ENCODE peak calls at places on chromosomes 4 and X, in five cellular contexts. One of them, this sample, is unnamed.

GRCh38 chr4:104519588-104519987 is 24.9 kb upstream of the CXXC4 start:
- DNase-seq in heart left ventricle: no peak
- DNase-seq in IMR-90: no peak
- DNase-seq in ovary: no peak
- DNase-seq in adrenal gland: no peak
- DNase-seq in this sample: no peak

GRCh38 chr4:108775921-108776320 is 13.1 kb upstream of the ETNPPL start:
- DNase-seq in heart left ventricle: no peak
- DNase-seq in IMR-90: no peak
- DNase-seq in ovary: no peak
- DNase-seq in adrenal gland: no peak
- DNase-seq in this sample: no peak

GRCh38 chr4:184845367-184846011 is 19.7 kb upstream of the ACSL1 start:
- DNase-seq in heart left ventricle: no peak
- DNase-seq in IMR-90: peak
- DNase-seq in ovary: no peak
- DNase-seq in adrenal gland: no peak
- DNase-seq in this sample: no peak

GRCh38 chrX:121093011-121093410 is 45.6 kb downstream of the GLUD2 start:
- DNase-seq in heart left ventricle: no peak
- DNase-seq in IMR-90: no peak
- DNase-seq in ovary: no peak
- DNase-seq in adrenal gland: no peak
- DNase-seq in this sample: no peak

GRCh38 chr4:74158561-74159396 is 861 bp downstream of the MTHFD2L start:
- DNase-seq in heart left ventricle: no peak
- DNase-seq in IMR-90: peak
- DNase-seq in ovary: no peak
- DNase-seq in adrenal gland: no peak
- DNase-seq in this sample: no peak

GRCh38 chr4:156977435-156978160 is 6.0 kb upstream of the PDGFC start:
- DNase-seq in heart left ventricle: no peak
- DNase-seq in IMR-90: peak
- DNase-seq in ovary: no peak
- DNase-seq in adrenal gland: no peak
- DNase-seq in this sample: no peak

GRCh38 chr4:89755210-89755609 is 81.8 kb downstream of the SNCA start:
- DNase-seq in heart left ventricle: no peak
- DNase-seq in IMR-90: no peak
- DNase-seq in ovary: no peak
- DNase-seq in adrenal gland: no peak
- DNase-seq in this sample: no peak

GRCh38 chr4:139625487-139625886 is 40.1 kb upstream of the MGST2 start:
- DNase-seq in heart left ventricle: no peak
- DNase-seq in IMR-90: no peak
- DNase-seq in ovary: no peak
- DNase-seq in adrenal gland: no peak
- DNase-seq in this sample: no peak

GRCh38 chrX:41236629-41237028 is 97.3 kb upstream of the DDX3X start:
- DNase-seq in heart left ventricle: no peak
- DNase-seq in IMR-90: no peak
- DNase-seq in ovary: no peak
- DNase-seq in adrenal gland: no peak
- DNase-seq in this sample: no peak

GRCh38 chrX:14916017-14916674 is 42.9 kb downstream of the MOSPD2 start:
- DNase-seq in heart left ventricle: no peak
- DNase-seq in IMR-90: peak
- DNase-seq in ovary: no peak
- DNase-seq in adrenal gland: peak
- DNase-seq in this sample: no peak

GRCh38 chrX:154398668-154399526 is 720 bp downstream of the RPL10 start:
- DNase-seq in heart left ventricle: peak
- DNase-seq in IMR-90: peak
- DNase-seq in ovary: peak
- DNase-seq in adrenal gland: peak
- DNase-seq in this sample: no peak

GRCh38 chr4:41432889-41433288 is 105.1 kb upstream of the LIMCH1 start:
- DNase-seq in heart left ventricle: no peak
- DNase-seq in IMR-90: peak
- DNase-seq in ovary: no peak
- DNase-seq in adrenal gland: no peak
- DNase-seq in this sample: no peak

GRCh38 chr4:138865765-138866164 is 149.8 kb upstream of the NOCT start:
- DNase-seq in heart left ventricle: no peak
- DNase-seq in IMR-90: no peak
- DNase-seq in ovary: no peak
- DNase-seq in adrenal gland: no peak
- DNase-seq in this sample: no peak

GRCh38 chr4:15410750-15411149 is 17.1 kb upstream of the C1QTNF7 start:
- DNase-seq in heart left ventricle: no peak
- DNase-seq in IMR-90: no peak
- DNase-seq in ovary: no peak
- DNase-seq in adrenal gland: peak
- DNase-seq in this sample: no peak

GRCh38 chrX:73563740-73564073 is 710 bp downstream of the CHIC1 start:
- DNase-seq in heart left ventricle: no peak
- DNase-seq in IMR-90: no peak
- DNase-seq in ovary: no peak
- DNase-seq in adrenal gland: no peak
- DNase-seq in this sample: no peak

GRCh38 chr4:19156786-19157185 is 1094.9 kb upstream of the SLIT2 start:
- DNase-seq in heart left ventricle: no peak
- DNase-seq in IMR-90: no peak
- DNase-seq in ovary: no peak
- DNase-seq in adrenal gland: no peak
- DNase-seq in this sample: no peak

GRCh38 chrX:117839544-117839943 is 277.1 kb downstream of the KLHL13 start:
- DNase-seq in heart left ventricle: no peak
- DNase-seq in IMR-90: no peak
- DNase-seq in ovary: no peak
- DNase-seq in adrenal gland: no peak
- DNase-seq in this sample: no peak

GRCh38 chr4:4397441-4397819 is 10.5 kb downstream of the NSG1 start:
- DNase-seq in heart left ventricle: no peak
- DNase-seq in IMR-90: no peak
- DNase-seq in ovary: no peak
- DNase-seq in adrenal gland: no peak
- DNase-seq in this sample: no peak

GRCh38 chrX:68677998-68678397 is 30.5 kb downstream of the STARD8 start:
- DNase-seq in heart left ventricle: no peak
- DNase-seq in IMR-90: no peak
- DNase-seq in ovary: no peak
- DNase-seq in adrenal gland: no peak
- DNase-seq in this sample: no peak

GRCh38 chrX:13281289-13281688 is 38.6 kb downstream of the ATXN3L start:
- DNase-seq in heart left ventricle: no peak
- DNase-seq in IMR-90: no peak
- DNase-seq in ovary: no peak
- DNase-seq in adrenal gland: no peak
- DNase-seq in this sample: no peak

GRCh38 chr4:153522800-153523089 is 56.6 kb downstream of the TMEM131L start:
- DNase-seq in heart left ventricle: no peak
- DNase-seq in IMR-90: no peak
- DNase-seq in ovary: no peak
- DNase-seq in adrenal gland: no peak
- DNase-seq in this sample: no peak

GRCh38 chr4:147547314-147548056 is 66.6 kb downstream of the EDNRA start:
- DNase-seq in heart left ventricle: no peak
- DNase-seq in IMR-90: peak
- DNase-seq in ovary: no peak
- DNase-seq in adrenal gland: peak
- DNase-seq in this sample: no peak

GRCh38 chr4:54543088-54543795 is 114.5 kb upstream of the KIT start:
- DNase-seq in heart left ventricle: no peak
- DNase-seq in IMR-90: peak
- DNase-seq in ovary: no peak
- DNase-seq in adrenal gland: no peak
- DNase-seq in this sample: no peak

GRCh38 chr4:54541426-54542118 is 116.2 kb upstream of the KIT start:
- DNase-seq in heart left ventricle: no peak
- DNase-seq in IMR-90: peak
- DNase-seq in ovary: no peak
- DNase-seq in adrenal gland: no peak
- DNase-seq in this sample: no peak

GRCh38 chr4:54540931-54541330 is 116.8 kb upstream of the KIT start:
- DNase-seq in heart left ventricle: no peak
- DNase-seq in IMR-90: no peak
- DNase-seq in ovary: no peak
- DNase-seq in adrenal gland: no peak
- DNase-seq in this sample: no peak

GRCh38 chr4:54542119-54542438 is 115.7 kb upstream of the KIT start:
- DNase-seq in heart left ventricle: no peak
- DNase-seq in IMR-90: no peak
- DNase-seq in ovary: no peak
- DNase-seq in adrenal gland: no peak
- DNase-seq in this sample: no peak

DNA sequence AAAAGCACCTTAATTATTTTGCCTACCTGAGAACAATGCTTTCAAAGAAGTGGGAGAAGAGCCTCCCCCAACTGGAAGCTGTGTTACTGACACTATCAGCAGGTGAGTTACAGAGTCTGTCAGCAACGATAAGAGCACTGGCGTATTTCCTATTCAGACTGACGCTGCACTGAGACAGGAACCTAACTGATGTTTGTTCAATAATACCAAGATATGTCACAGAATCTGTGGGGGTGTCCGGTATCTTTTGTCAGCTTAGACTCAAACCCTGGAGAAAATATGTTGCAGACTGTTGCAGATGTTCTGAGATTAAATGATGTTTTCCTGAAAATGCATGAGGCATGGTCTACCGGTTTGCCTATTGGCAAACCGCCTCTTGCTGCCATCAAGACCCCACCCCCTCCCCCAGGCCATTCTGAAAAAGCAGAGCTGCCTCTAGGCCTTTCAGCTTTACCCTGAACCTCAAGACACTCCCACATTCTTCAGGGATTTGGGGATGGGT is 115.2 kb upstream of the KIT start:
- DNase-seq in heart left ventricle: no peak
- DNase-seq in IMR-90: peak
- DNase-seq in ovary: no peak
- DNase-seq in adrenal gland: no peak
- DNase-seq in this sample: no peak
- TF ChIP-seq POLR2A in heart left ventricle: no peak
- TF ChIP-seq POLR2A in IMR-90: no peak
- TF ChIP-seq POLR2A in ovary: no peak
- TF ChIP-seq POLR2A in adrenal gland: no peak
- TF ChIP-seq POLR2A in this sample: no peak

GRCh38 chrX:139023531-139023930 is 312.0 kb upstream of the FGF13 start:
- DNase-seq in heart left ventricle: no peak
- DNase-seq in IMR-90: no peak
- DNase-seq in ovary: no peak
- DNase-seq in adrenal gland: no peak
- DNase-seq in this sample: no peak

GRCh38 chrX:139020793-139021192 is 309.3 kb upstream of the FGF13 start:
- DNase-seq in heart left ventricle: no peak
- DNase-seq in IMR-90: no peak
- DNase-seq in ovary: no peak
- DNase-seq in adrenal gland: no peak
- DNase-seq in this sample: no peak

GRCh38 chrX:139025822-139026221 is 314.3 kb upstream of the FGF13 start:
- DNase-seq in heart left ventricle: no peak
- DNase-seq in IMR-90: no peak
- DNase-seq in ovary: no peak
- DNase-seq in adrenal gland: no peak
- DNase-seq in this sample: no peak

DNA sequence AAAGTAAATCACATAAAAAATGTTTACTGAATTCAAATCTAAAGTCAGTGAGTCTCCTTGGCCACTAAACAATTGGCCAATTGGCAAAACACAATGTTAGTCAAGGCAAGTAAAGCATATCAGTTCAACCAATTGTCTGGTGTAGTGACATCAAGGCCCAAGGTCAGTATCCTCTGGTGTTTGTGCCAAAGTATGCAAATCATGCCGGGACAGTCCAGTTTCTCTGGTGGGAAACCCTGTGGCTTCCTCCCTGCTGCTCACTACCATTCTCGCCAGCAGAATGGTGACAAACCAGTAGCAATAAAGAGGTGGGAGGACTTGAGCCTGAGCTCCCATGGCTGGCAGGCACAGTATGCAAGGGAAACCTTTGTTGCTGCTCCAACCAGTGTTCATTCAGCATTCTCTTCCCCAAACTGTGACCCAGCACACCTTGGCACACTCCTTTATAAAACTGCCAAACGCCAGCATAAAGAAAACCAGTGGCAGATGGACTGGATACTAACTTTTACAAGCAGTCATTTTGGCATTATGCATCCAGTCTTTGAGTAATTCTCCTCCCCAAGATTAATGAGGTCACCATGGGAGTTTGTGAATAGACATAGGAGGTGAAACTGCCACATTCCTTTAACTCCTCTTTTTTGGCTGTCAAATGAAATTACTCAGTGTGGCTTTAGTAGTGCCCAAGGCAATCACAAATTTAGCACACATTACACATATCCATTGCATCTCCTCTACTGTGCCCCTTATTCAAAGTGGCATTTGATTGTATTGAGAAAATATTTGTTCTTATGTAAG is 315.1 kb upstream of the FGF13 start:
- DNase-seq in heart left ventricle: no peak
- DNase-seq in IMR-90: no peak
- DNase-seq in ovary: no peak
- DNase-seq in adrenal gland: no peak
- DNase-seq in this sample: no peak
- TF ChIP-seq POLR2A in heart left ventricle: no peak
- TF ChIP-seq POLR2A in IMR-90: no peak
- TF ChIP-seq POLR2A in ovary: no peak
- TF ChIP-seq POLR2A in adrenal gland: no peak
- TF ChIP-seq POLR2A in this sample: no peak

GRCh38 chr4:6640292-6641163 is at the start of gene MRFAP1:
- DNase-seq in heart left ventricle: peak
- DNase-seq in IMR-90: peak
- DNase-seq in ovary: peak
- DNase-seq in adrenal gland: peak
- DNase-seq in this sample: peak
- TF ChIP-seq POLR2A in heart left ventricle: peak
- TF ChIP-seq POLR2A in IMR-90: peak
- TF ChIP-seq POLR2A in ovary: peak
- TF ChIP-seq POLR2A in adrenal gland: peak
- TF ChIP-seq POLR2A in this sample: peak

GRCh38 chrX:50206753-50207152 is 2.2 kb downstream of the CCNB3 start:
- DNase-seq in heart left ventricle: no peak
- DNase-seq in IMR-90: no peak
- DNase-seq in ovary: no peak
- DNase-seq in adrenal gland: no peak
- DNase-seq in this sample: no peak

GRCh38 chrX:50202539-50202938 is 1.7 kb upstream of the AKAP4 start:
- DNase-seq in heart left ventricle: no peak
- DNase-seq in IMR-90: no peak
- DNase-seq in ovary: no peak
- DNase-seq in adrenal gland: no peak
- DNase-seq in this sample: no peak

GRCh38 chrX:50200907-50201306 is at the start of gene AKAP4:
- DNase-seq in heart left ventricle: no peak
- DNase-seq in IMR-90: no peak
- DNase-seq in ovary: no peak
- DNase-seq in adrenal gland: no peak
- DNase-seq in this sample: no peak

GRCh38 chrX:50204364-50204899 is at the start of gene CCNB3:
- DNase-seq in heart left ventricle: peak
- DNase-seq in IMR-90: peak
- DNase-seq in ovary: peak
- DNase-seq in adrenal gland: peak
- DNase-seq in this sample: peak
- TF ChIP-seq POLR2A in heart left ventricle: no peak
- TF ChIP-seq POLR2A in IMR-90: no peak
- TF ChIP-seq POLR2A in ovary: no peak
- TF ChIP-seq POLR2A in adrenal gland: peak
- TF ChIP-seq POLR2A in this sample: no peak

GRCh38 chr4:102217775-102218174 is 127.5 kb downstream of the SLC39A8 start:
- DNase-seq in heart left ventricle: no peak
- DNase-seq in IMR-90: no peak
- DNase-seq in ovary: no peak
- DNase-seq in adrenal gland: no peak
- DNase-seq in this sample: no peak
- TF ChIP-seq POLR2A in heart left ventricle: no peak
- TF ChIP-seq POLR2A in IMR-90: no peak
- TF ChIP-seq POLR2A in ovary: no peak
- TF ChIP-seq POLR2A in adrenal gland: no peak
- TF ChIP-seq POLR2A in this sample: no peak